ENCODE peak calls at places on chromosome 1, in five cellular contexts. One of them, this sample, is unnamed.

GRCh38 chr1:235776396-235776795 is 90.3 kb downstream of the LYST start:
- DNase-seq in NCI-H1092 treated with DMSO at 0.1 percent for 48 hours: no peak
- DNase-seq in GM20000: no peak
- DNase-seq in Ammon's horn: no peak
- DNase-seq in HEK293T: no peak
- DNase-seq in this sample: no peak

GRCh38 chr1:223683586-223684487 is 18.3 kb upstream of the CAPN8 start:
- DNase-seq in NCI-H1092 treated with DMSO at 0.1 percent for 48 hours: peak
- DNase-seq in HEK293T: peak
- DNase-seq in GM20000: peak
- DNase-seq in Ammon's horn: peak
- DNase-seq in this sample: peak

GRCh38 chr1:7375329-7375728 is 395.8 kb upstream of the VAMP3 start:
- DNase-seq in HEK293T: no peak
- DNase-seq in Ammon's horn: no peak
- DNase-seq in NCI-H1092 treated with DMSO at 0.1 percent for 48 hours: no peak
- DNase-seq in GM20000: no peak
- DNase-seq in this sample: no peak

GRCh38 chr1:99327357-99327756 is 63.1 kb downstream of the PLPPR4 start:
- DNase-seq in NCI-H1092 treated with DMSO at 0.1 percent for 48 hours: peak
- DNase-seq in HEK293T: no peak
- DNase-seq in Ammon's horn: no peak
- DNase-seq in GM20000: no peak
- DNase-seq in this sample: no peak

GRCh38 chr1:1470626-1471388 is 758 bp upstream of the ATAD3B start:
- DNase-seq in Ammon's horn: no peak
- DNase-seq in NCI-H1092 treated with DMSO at 0.1 percent for 48 hours: no peak
- DNase-seq in GM20000: no peak
- DNase-seq in HEK293T: no peak
- DNase-seq in this sample: peak

GRCh38 chr1:239616686-239617085 is 230.3 kb downstream of the CHRM3 start:
- DNase-seq in GM20000: no peak
- DNase-seq in NCI-H1092 treated with DMSO at 0.1 percent for 48 hours: no peak
- DNase-seq in HEK293T: no peak
- DNase-seq in Ammon's horn: no peak
- DNase-seq in this sample: no peak

GRCh38 chr1:29696656-29697390 is 460.5 kb downstream of the PTPRU start:
- DNase-seq in NCI-H1092 treated with DMSO at 0.1 percent for 48 hours: no peak
- DNase-seq in GM20000: no peak
- DNase-seq in HEK293T: no peak
- DNase-seq in Ammon's horn: no peak
- DNase-seq in this sample: no peak

GRCh38 chr1:204041232-204041767 is 31.6 kb upstream of the SOX13 start:
- DNase-seq in HEK293T: no peak
- DNase-seq in Ammon's horn: no peak
- DNase-seq in NCI-H1092 treated with DMSO at 0.1 percent for 48 hours: no peak
- DNase-seq in GM20000: no peak
- DNase-seq in this sample: no peak

GRCh38 chr1:176555911-176556687 is 93.1 kb downstream of the PAPPA2 start:
- DNase-seq in GM20000: no peak
- DNase-seq in NCI-H1092 treated with DMSO at 0.1 percent for 48 hours: no peak
- DNase-seq in Ammon's horn: no peak
- DNase-seq in HEK293T: no peak
- DNase-seq in this sample: no peak

GRCh38 chr1:211469938-211470529 is 21.9 kb downstream of the RD3 start:
- DNase-seq in NCI-H1092 treated with DMSO at 0.1 percent for 48 hours: peak
- DNase-seq in GM20000: peak
- DNase-seq in HEK293T: peak
- DNase-seq in Ammon's horn: peak
- DNase-seq in this sample: peak

GRCh38 chr1:66788231-66788939 is 12.7 kb downstream of the INSL5 start:
- DNase-seq in HEK293T: no peak
- DNase-seq in GM20000: peak
- DNase-seq in NCI-H1092 treated with DMSO at 0.1 percent for 48 hours: no peak
- DNase-seq in Ammon's horn: no peak
- DNase-seq in this sample: peak

GRCh38 chr1:92709738-92710137 is 75.2 kb downstream of the EVI5 start:
- DNase-seq in NCI-H1092 treated with DMSO at 0.1 percent for 48 hours: no peak
- DNase-seq in GM20000: no peak
- DNase-seq in Ammon's horn: no peak
- DNase-seq in HEK293T: no peak
- DNase-seq in this sample: no peak

GRCh38 chr1:9315411-9316079 is 22.9 kb downstream of the SPSB1 start:
- DNase-seq in GM20000: peak
- DNase-seq in HEK293T: no peak
- DNase-seq in NCI-H1092 treated with DMSO at 0.1 percent for 48 hours: no peak
- DNase-seq in Ammon's horn: no peak
- DNase-seq in this sample: peak

GRCh38 chr1:115705085-115706008 is 63.2 kb downstream of the CASQ2 start:
- DNase-seq in HEK293T: no peak
- DNase-seq in GM20000: no peak
- DNase-seq in NCI-H1092 treated with DMSO at 0.1 percent for 48 hours: no peak
- DNase-seq in Ammon's horn: no peak
- DNase-seq in this sample: no peak

GRCh38 chr1:115467790-115468189 is 129.7 kb upstream of the NGF start:
- DNase-seq in GM20000: no peak
- DNase-seq in NCI-H1092 treated with DMSO at 0.1 percent for 48 hours: no peak
- DNase-seq in Ammon's horn: no peak
- DNase-seq in HEK293T: no peak
- DNase-seq in this sample: no peak

GRCh38 chr1:12188115-12188514 is 21.3 kb downstream of the TNFRSF1B start:
- DNase-seq in Ammon's horn: no peak
- DNase-seq in HEK293T: no peak
- DNase-seq in GM20000: no peak
- DNase-seq in NCI-H1092 treated with DMSO at 0.1 percent for 48 hours: no peak
- DNase-seq in this sample: no peak

GRCh38 chr1:198326915-198327314 is 170.1 kb downstream of the NEK7 start:
- DNase-seq in GM20000: no peak
- DNase-seq in HEK293T: no peak
- DNase-seq in NCI-H1092 treated with DMSO at 0.1 percent for 48 hours: no peak
- DNase-seq in Ammon's horn: no peak
- DNase-seq in this sample: no peak

GRCh38 chr1:235579891-235580290 is 69.7 kb downstream of the GNG4 start:
- DNase-seq in GM20000: no peak
- DNase-seq in Ammon's horn: no peak
- DNase-seq in NCI-H1092 treated with DMSO at 0.1 percent for 48 hours: no peak
- DNase-seq in HEK293T: no peak
- DNase-seq in this sample: no peak

GRCh38 chr1:244012232-244012631 is 38.9 kb upstream of the ZBTB18 start:
- DNase-seq in HEK293T: no peak
- DNase-seq in GM20000: no peak
- DNase-seq in Ammon's horn: peak
- DNase-seq in NCI-H1092 treated with DMSO at 0.1 percent for 48 hours: peak
- DNase-seq in this sample: no peak

This sample was measured in MM.1S.